ENCODE peak calls at places on chromosomes 12 and 14, in six cellular contexts. I is kidney, H is lower leg skin, S is fibroblast of lung, Q is AG09309, Y is colonic mucosa. B is an unnamed sample.

GRCh38 chr12:32895688-32896437 is 714 bp downstream of the PKP2 start:
- DNase-seq in I (peak; percentile 69), H (no peak), S (no peak), Q (no peak), Y (peak; percentile 76), B (no peak)

GRCh38 chr12:121926874-121927706 is 8.7 kb downstream of the CFAP251 start:
- DNase-seq in I (no peak), H (no peak), S (no peak), Q (no peak), Y (no peak), B (no peak)

GRCh38 chr14:59481407-59482119 is 2.6 kb downstream of the L3HYPDH start:
- DNase-seq in I (no peak), H (no peak), S (peak; percentile 87), Q (no peak), Y (no peak), B (peak; percentile 23)

GRCh38 chr12:113933201-113933786 is 32.8 kb downstream of the RBM19 start:
- DNase-seq in I (no peak), H (no peak), S (peak; percentile 75), Q (peak; percentile 18), Y (no peak), B (peak; percentile 33)

GRCh38 chr12:122889658-122890561 is 6.0 kb downstream of the VPS37B start:
- DNase-seq in I (no peak), H (peak; percentile 75), S (no peak), Q (no peak), Y (no peak), B (no peak)

GRCh38 chr12:57617942-57618341 is 6.7 kb downstream of the ARHGEF25 start:
- DNase-seq in I (peak; percentile 34), H (no peak), S (no peak), Q (no peak), Y (no peak), B (no peak)

GRCh38 chr12:118377005-118377890 is 893 bp downstream of the SUDS3 start:
- DNase-seq in I (no peak), H (no peak), S (no peak), Q (no peak), Y (no peak), B (no peak)

GRCh38 chr12:50699940-50700339 is 64.0 kb upstream of the ATF1 start:
- DNase-seq in I (no peak), H (no peak), S (no peak), Q (no peak), Y (no peak), B (no peak)

GRCh38 chr12:102631274-102631673 is 150.9 kb upstream of the IGF1 start:
- DNase-seq in I (no peak), H (no peak), S (peak; percentile 6), Q (peak; percentile 44), Y (no peak), B (peak; percentile 60)

GRCh38 chr12:59698599-59698998 is 102.8 kb downstream of the SLC16A7 start:
- DNase-seq in I (no peak), H (no peak), S (peak; percentile 94), Q (peak; percentile 78), Y (no peak), B (peak; percentile 44)

GRCh38 chr12:54047964-54048303 is 5.7 kb upstream of the HOXC4 start:
- DNase-seq in I (no peak), H (no peak), S (no peak), Q (no peak), Y (no peak), B (no peak)

GRCh38 chr14:74660167-74660566 is 48.1 kb upstream of the LTBP2 start:
- DNase-seq in I (no peak), H (no peak), S (no peak), Q (no peak), Y (no peak), B (no peak)

GRCh38 chr14:33636715-33637114 is 314.2 kb downstream of the EGLN3 start:
- DNase-seq in I (no peak), H (no peak), S (no peak), Q (no peak), Y (no peak), B (no peak)

GRCh38 chr12:19681007-19681406 is 241.7 kb downstream of the AEBP2 start:
- DNase-seq in I (no peak), H (no peak), S (no peak), Q (no peak), Y (no peak), B (no peak)

GRCh38 chr12:81329088-81329487 is 251.2 kb downstream of the ACSS3 start:
- DNase-seq in I (no peak), H (no peak), S (peak; percentile 5), Q (no peak), Y (no peak), B (no peak)
- TF ChIP-seq CTCF in I (no peak), H (no peak), S (peak; percentile 12), Q (peak; percentile 27), Y (no peak), B (peak; percentile 14)

GRCh38 chr12:45076417-45077031 is 25.6 kb upstream of the DBX2 start:
- DNase-seq in I (no peak), H (no peak), S (no peak), Q (no peak), Y (no peak), B (no peak)
- H3K4me3 ChIP-seq in I (no peak overlapping the region), H (no peak overlapping the region), S (no peak overlapping the region), Q (no peak overlapping the region), Y (no peak overlapping the region), B (no peak overlapping the region)

DNA sequence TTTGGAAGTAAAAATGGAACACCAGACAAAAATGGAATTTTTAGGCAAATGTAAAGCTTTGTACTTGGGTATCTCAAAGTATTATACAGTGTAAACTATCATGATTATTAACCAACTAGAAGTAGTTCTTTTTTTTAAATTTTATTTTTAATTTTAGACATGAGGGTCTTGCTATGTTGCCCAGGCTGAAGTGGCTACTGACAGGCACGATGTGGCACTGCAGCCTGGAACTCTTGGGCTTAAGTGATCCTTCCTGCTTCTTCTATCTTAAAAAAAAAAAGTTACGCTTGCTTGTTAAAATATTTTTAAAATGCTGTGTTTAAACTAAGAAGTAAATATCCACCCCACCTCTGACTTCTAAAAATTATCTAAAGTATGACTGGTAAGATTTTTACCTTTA is 1.9 kb upstream of the FUT8 start:
- DNase-seq in I (no peak), H (no peak), S (no peak), Q (no peak), Y (no peak), B (no peak)
- TF ChIP-seq CTCF in I (no peak), H (no peak), S (no peak), Q (no peak), Y (no peak), B (no peak)

DNA sequence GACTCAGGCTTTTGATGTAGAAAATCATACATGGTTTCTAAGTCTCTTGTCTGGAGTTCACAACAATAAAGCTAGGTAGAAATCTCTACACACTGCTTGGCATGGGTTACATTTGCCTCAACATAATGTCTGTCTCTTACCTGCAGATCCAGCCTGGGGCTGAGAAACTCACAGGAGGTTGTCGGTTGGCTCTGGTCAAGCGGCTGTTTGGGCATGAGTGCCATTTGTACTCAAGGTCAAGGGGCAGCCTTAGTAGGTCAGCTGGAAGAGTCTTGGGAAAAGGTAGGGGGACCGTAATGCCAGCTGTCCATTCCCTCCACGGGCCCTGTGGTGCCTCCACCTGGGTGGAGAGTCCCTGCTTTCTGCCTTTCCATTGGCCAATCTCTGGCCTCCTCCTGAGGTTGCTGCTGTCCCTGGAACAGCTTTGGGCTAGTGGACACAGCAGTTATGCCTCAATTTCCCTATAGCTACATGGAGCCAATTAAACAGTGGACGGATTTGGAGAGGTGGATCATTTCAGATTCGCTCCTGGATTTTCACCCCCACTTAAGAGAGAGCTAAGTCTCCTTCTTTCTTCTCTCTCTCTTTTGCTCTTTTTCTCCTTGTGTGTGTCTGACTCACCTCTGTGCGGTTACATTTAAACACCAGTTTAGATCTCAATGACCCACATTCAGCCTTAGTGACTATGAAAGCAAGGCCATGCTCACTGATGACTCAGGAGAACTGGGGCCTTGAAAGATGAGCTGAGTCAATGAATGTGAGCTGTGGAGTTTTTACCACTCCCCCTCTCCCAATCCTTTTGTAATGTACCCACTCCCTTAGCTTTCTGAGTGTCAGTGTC is 132.8 kb upstream of the HIF1A start:
- DNase-seq in I (no peak), H (no peak), S (peak; percentile 99), Q (peak; percentile 99), Y (no peak), B (peak; percentile 100)
- H3K4me3 ChIP-seq in I (no peak overlapping the region), H (no peak overlapping the region), S (no peak overlapping the region), Q (no peak overlapping the region), Y (no peak overlapping the region), B (no peak overlapping the region)

DNA sequence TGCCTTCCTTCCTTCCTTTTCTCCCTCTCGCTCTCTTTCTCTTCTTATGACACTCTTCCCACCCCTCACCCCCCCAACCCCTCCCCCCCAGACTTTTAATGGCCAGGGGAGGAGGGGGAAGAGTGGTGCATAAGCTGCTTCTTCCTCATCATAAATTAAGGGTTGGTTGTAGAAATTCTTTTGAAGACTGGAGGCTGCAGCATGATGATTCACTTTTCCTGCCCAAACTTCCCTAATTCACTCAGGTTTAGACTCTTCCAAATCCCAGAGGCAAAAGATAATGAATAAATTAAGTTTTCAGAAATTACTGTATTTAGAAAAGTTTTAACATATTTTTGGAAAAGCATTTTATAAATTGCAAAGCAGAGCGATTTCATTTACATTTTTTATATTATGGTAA is 58.2 kb downstream of the GRIP1 start:
- DNase-seq in I (no peak), H (no peak), S (no peak), Q (no peak), Y (no peak), B (no peak)
- TF ChIP-seq CTCF in I (no peak), H (no peak), S (no peak), Q (no peak), Y (no peak), B (no peak)

B was measured in AG04449.